ENCODE peak calls at places on chromosomes 1 and 21, in ten cellular contexts. One of them, this sample, is unnamed. For H3K27me3, the result is how much of the 10 kb centered on the place peaks cover.

GRCh38 chr1:207860531-207860930 is 50.4 kb downstream of the CD34 start:
- DNase-seq in PC-9: no peak
- DNase-seq in K562: no peak
- DNase-seq in IMR-90: no peak
- DNase-seq in neural progenitor cell: no peak
- DNase-seq in fibroblast of lung: no peak
- DNase-seq in endothelial cell of umbilical vein: no peak
- DNase-seq in HCT116: no peak
- DNase-seq in mammary epithelial cell: no peak
- DNase-seq in hepatocyte: no peak
- DNase-seq in this sample: no peak

GRCh38 chr1:206851611-206852010 is 13.8 kb upstream of the IL20 start:
- DNase-seq in PC-9: no peak
- DNase-seq in K562: no peak
- DNase-seq in IMR-90: peak
- DNase-seq in neural progenitor cell: no peak
- DNase-seq in fibroblast of lung: peak
- DNase-seq in endothelial cell of umbilical vein: no peak
- DNase-seq in HCT116: no peak
- DNase-seq in mammary epithelial cell: peak
- DNase-seq in hepatocyte: no peak
- DNase-seq in this sample: no peak

GRCh38 chr21:10616535-10616934 is 95.2 kb downstream of the TPTE start:
- DNase-seq in PC-9: no peak
- DNase-seq in K562: no peak
- DNase-seq in IMR-90: no peak
- DNase-seq in neural progenitor cell: no peak
- DNase-seq in fibroblast of lung: no peak
- DNase-seq in endothelial cell of umbilical vein: no peak
- DNase-seq in HCT116: no peak
- DNase-seq in mammary epithelial cell: no peak
- DNase-seq in hepatocyte: no peak
- DNase-seq in this sample: no peak

GRCh38 chr1:10771789-10772188 is 24.7 kb downstream of the CASZ1 start:
- DNase-seq in PC-9: no peak
- DNase-seq in K562: no peak
- DNase-seq in IMR-90: no peak
- DNase-seq in neural progenitor cell: no peak
- DNase-seq in fibroblast of lung: no peak
- DNase-seq in endothelial cell of umbilical vein: no peak
- DNase-seq in HCT116: no peak
- DNase-seq in mammary epithelial cell: no peak
- DNase-seq in hepatocyte: no peak
- DNase-seq in this sample: no peak

GRCh38 chr1:106268070-106268469 is 788.4 kb upstream of the PRMT6 start:
- DNase-seq in PC-9: no peak
- DNase-seq in K562: no peak
- DNase-seq in IMR-90: no peak
- DNase-seq in neural progenitor cell: peak
- DNase-seq in fibroblast of lung: peak
- DNase-seq in endothelial cell of umbilical vein: no peak
- DNase-seq in HCT116: no peak
- DNase-seq in mammary epithelial cell: peak
- DNase-seq in hepatocyte: peak
- DNase-seq in this sample: no peak

GRCh38 chr1:201636581-201636980 is 97.7 kb downstream of the NAV1 start:
- DNase-seq in PC-9: no peak
- DNase-seq in K562: no peak
- DNase-seq in IMR-90: peak
- DNase-seq in neural progenitor cell: no peak
- DNase-seq in fibroblast of lung: peak
- DNase-seq in endothelial cell of umbilical vein: peak
- DNase-seq in HCT116: no peak
- DNase-seq in mammary epithelial cell: no peak
- DNase-seq in hepatocyte: no peak
- DNase-seq in this sample: no peak

GRCh38 chr1:28392027-28392652 is 22.6 kb downstream of the PHACTR4 start:
- DNase-seq in PC-9: peak
- DNase-seq in K562: no peak
- DNase-seq in IMR-90: peak
- DNase-seq in neural progenitor cell: no peak
- DNase-seq in fibroblast of lung: peak
- DNase-seq in endothelial cell of umbilical vein: no peak
- DNase-seq in HCT116: no peak
- DNase-seq in mammary epithelial cell: peak
- DNase-seq in hepatocyte: peak
- DNase-seq in this sample: no peak

GRCh38 chr1:21539933-21540332 is 30.7 kb downstream of the ALPL start:
- DNase-seq in PC-9: no peak
- DNase-seq in K562: no peak
- DNase-seq in IMR-90: no peak
- DNase-seq in neural progenitor cell: peak
- DNase-seq in fibroblast of lung: peak
- DNase-seq in endothelial cell of umbilical vein: no peak
- DNase-seq in HCT116: peak
- DNase-seq in mammary epithelial cell: peak
- DNase-seq in hepatocyte: no peak
- DNase-seq in this sample: peak

GRCh38 chr1:28860332-28861073 is 48.5 kb downstream of the OPRD1 start:
- DNase-seq in PC-9: no peak
- DNase-seq in K562: no peak
- DNase-seq in IMR-90: no peak
- DNase-seq in neural progenitor cell: no peak
- DNase-seq in fibroblast of lung: peak
- DNase-seq in endothelial cell of umbilical vein: peak
- DNase-seq in HCT116: no peak
- DNase-seq in mammary epithelial cell: peak
- DNase-seq in hepatocyte: peak
- DNase-seq in this sample: no peak

GRCh38 chr1:156928043-156928602 is 7.7 kb downstream of the LRRC71 start:
- DNase-seq in PC-9: no peak
- DNase-seq in K562: no peak
- DNase-seq in IMR-90: no peak
- DNase-seq in neural progenitor cell: no peak
- DNase-seq in fibroblast of lung: no peak
- DNase-seq in endothelial cell of umbilical vein: no peak
- DNase-seq in HCT116: no peak
- DNase-seq in mammary epithelial cell: no peak
- DNase-seq in hepatocyte: no peak
- DNase-seq in this sample: no peak

GRCh38 chr1:89615676-89616598 is 17.0 kb upstream of the LRRC8C start:
- DNase-seq in PC-9: no peak
- DNase-seq in K562: no peak
- DNase-seq in IMR-90: no peak
- DNase-seq in neural progenitor cell: no peak
- DNase-seq in fibroblast of lung: no peak
- DNase-seq in endothelial cell of umbilical vein: peak
- DNase-seq in HCT116: peak
- DNase-seq in mammary epithelial cell: peak
- DNase-seq in hepatocyte: no peak
- DNase-seq in this sample: peak

GRCh38 chr1:98388431-98388830 is 273.1 kb upstream of the SNX7 start:
- DNase-seq in PC-9: no peak
- DNase-seq in K562: no peak
- DNase-seq in IMR-90: peak
- DNase-seq in neural progenitor cell: no peak
- DNase-seq in fibroblast of lung: peak
- DNase-seq in endothelial cell of umbilical vein: peak
- DNase-seq in HCT116: no peak
- DNase-seq in mammary epithelial cell: peak
- DNase-seq in hepatocyte: no peak
- DNase-seq in this sample: peak

GRCh38 chr1:31239653-31240241 is at the start of gene NKAIN1:
- DNase-seq in PC-9: no peak
- DNase-seq in K562: peak
- DNase-seq in IMR-90: peak
- DNase-seq in neural progenitor cell: peak
- DNase-seq in fibroblast of lung: peak
- DNase-seq in endothelial cell of umbilical vein: no peak
- DNase-seq in HCT116: no peak
- DNase-seq in mammary epithelial cell: peak
- DNase-seq in hepatocyte: peak
- DNase-seq in this sample: no peak

GRCh38 chr1:31238612-31238985 is 1.1 kb downstream of the NKAIN1 start:
- DNase-seq in PC-9: no peak
- DNase-seq in K562: no peak
- DNase-seq in IMR-90: no peak
- DNase-seq in neural progenitor cell: no peak
- DNase-seq in fibroblast of lung: no peak
- DNase-seq in endothelial cell of umbilical vein: no peak
- DNase-seq in HCT116: no peak
- DNase-seq in mammary epithelial cell: no peak
- DNase-seq in hepatocyte: no peak
- DNase-seq in this sample: no peak

GRCh38 chr1:31234870-31235269 is 4.8 kb downstream of the NKAIN1 start:
- DNase-seq in PC-9: no peak
- DNase-seq in K562: no peak
- DNase-seq in IMR-90: no peak
- DNase-seq in neural progenitor cell: no peak
- DNase-seq in fibroblast of lung: no peak
- DNase-seq in endothelial cell of umbilical vein: no peak
- DNase-seq in HCT116: no peak
- DNase-seq in mammary epithelial cell: no peak
- DNase-seq in hepatocyte: no peak
- DNase-seq in this sample: no peak

GRCh38 chr1:31241321-31241720 is 1.6 kb upstream of the NKAIN1 start:
- DNase-seq in PC-9: no peak
- DNase-seq in K562: no peak
- DNase-seq in IMR-90: no peak
- DNase-seq in neural progenitor cell: no peak
- DNase-seq in fibroblast of lung: no peak
- DNase-seq in endothelial cell of umbilical vein: no peak
- DNase-seq in HCT116: no peak
- DNase-seq in mammary epithelial cell: no peak
- DNase-seq in hepatocyte: no peak
- DNase-seq in this sample: no peak

DNA sequence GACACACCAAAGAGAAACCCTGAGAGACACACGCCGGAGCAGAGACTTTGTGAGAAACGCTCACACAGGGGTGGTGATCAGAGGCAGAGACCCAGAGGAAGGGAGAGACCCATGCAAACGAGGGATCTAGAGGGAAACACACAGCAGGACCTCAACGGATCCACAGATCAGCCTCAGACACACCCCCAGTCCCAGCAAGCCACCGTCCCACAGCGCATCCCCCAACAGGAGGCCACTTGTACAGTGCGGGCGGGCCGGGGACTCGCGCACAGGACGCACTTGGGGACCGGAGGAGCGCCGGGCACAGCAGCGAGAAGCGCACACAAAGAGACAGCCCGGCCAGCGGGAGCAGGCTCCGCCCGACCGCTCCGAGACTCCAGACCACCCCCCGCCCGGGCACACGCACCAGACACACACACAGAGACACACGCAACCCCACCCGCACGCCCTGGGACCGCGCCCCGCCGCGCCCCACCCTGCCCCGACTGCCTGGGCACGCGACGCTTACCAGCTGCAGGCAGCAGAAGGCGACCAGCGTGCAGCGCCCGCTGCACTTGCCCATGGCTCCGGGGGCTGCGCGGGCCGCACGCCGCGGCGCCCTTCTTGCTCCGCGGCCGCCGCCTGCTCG is 587 bp downstream of the NKAIN1 start:
- DNase-seq in PC-9: no peak
- DNase-seq in K562: no peak
- DNase-seq in IMR-90: no peak
- DNase-seq in neural progenitor cell: peak
- DNase-seq in fibroblast of lung: peak
- DNase-seq in endothelial cell of umbilical vein: peak
- DNase-seq in HCT116: no peak
- DNase-seq in mammary epithelial cell: peak
- DNase-seq in hepatocyte: peak
- DNase-seq in this sample: no peak
- H3K27me3 ChIP-seq in PC-9: under half
- H3K27me3 ChIP-seq in K562: half or more
- H3K27me3 ChIP-seq in IMR-90: half or more
- H3K27me3 ChIP-seq in neural progenitor cell: under half
- H3K27me3 ChIP-seq in fibroblast of lung: under half
- H3K27me3 ChIP-seq in endothelial cell of umbilical vein: under half
- H3K27me3 ChIP-seq in HCT116: under half
- H3K27me3 ChIP-seq in mammary epithelial cell: under half
- H3K27me3 ChIP-seq in hepatocyte: half or more
- H3K27me3 ChIP-seq in this sample: under half

GRCh38 chr1:15962176-15962575 is 13.7 kb downstream of the ZBTB17 start:
- DNase-seq in PC-9: no peak
- DNase-seq in K562: peak
- DNase-seq in IMR-90: no peak
- DNase-seq in neural progenitor cell: no peak
- DNase-seq in fibroblast of lung: no peak
- DNase-seq in endothelial cell of umbilical vein: no peak
- DNase-seq in HCT116: no peak
- DNase-seq in mammary epithelial cell: no peak
- DNase-seq in hepatocyte: no peak
- DNase-seq in this sample: no peak
- TF ChIP-seq CTCF in PC-9: no peak
- TF ChIP-seq CTCF in K562: no peak
- TF ChIP-seq CTCF in IMR-90: no peak
- TF ChIP-seq CTCF in neural progenitor cell: no peak
- TF ChIP-seq CTCF in fibroblast of lung: no peak
- TF ChIP-seq CTCF in endothelial cell of umbilical vein: no peak
- TF ChIP-seq CTCF in HCT116: no peak
- TF ChIP-seq CTCF in mammary epithelial cell: no peak
- TF ChIP-seq CTCF in hepatocyte: no peak
- TF ChIP-seq CTCF in this sample: no peak

DNA sequence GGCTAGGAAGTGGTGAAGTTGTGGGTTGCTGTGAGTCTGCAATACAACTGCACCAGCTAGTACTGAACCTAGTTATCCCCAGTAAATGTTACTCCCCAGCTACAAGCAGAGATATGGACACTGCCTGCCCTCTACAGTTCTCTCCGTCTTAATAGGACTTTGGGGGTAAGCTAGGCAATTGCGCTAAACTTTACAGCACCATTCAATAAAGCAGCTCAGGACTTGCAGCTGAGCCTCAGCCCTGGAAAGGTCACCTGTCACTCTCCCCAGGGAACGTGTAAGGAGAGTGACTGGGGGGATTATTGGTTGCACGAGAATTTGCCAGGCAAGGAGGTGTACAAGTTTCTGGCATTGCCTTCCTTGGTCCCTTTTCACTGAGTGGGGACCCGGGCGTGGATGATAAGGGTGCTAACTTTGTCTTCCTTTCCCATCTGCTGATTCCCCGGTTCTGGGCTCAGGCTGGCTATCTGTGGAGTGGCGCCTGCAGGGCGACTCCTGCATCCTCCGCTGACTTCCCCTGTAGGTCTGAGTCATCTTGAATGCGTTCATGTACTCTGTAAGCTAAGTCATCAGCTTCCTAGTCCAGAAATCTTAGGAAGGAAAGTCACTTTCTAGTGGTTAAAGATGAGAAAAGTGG is 71.2 kb upstream of the CNTN2 start:
- DNase-seq in PC-9: no peak
- DNase-seq in K562: peak
- DNase-seq in IMR-90: peak
- DNase-seq in neural progenitor cell: no peak
- DNase-seq in fibroblast of lung: peak
- DNase-seq in endothelial cell of umbilical vein: peak
- DNase-seq in HCT116: no peak
- DNase-seq in mammary epithelial cell: peak
- DNase-seq in hepatocyte: peak
- DNase-seq in this sample: no peak
- H3K4me2 ChIP-seq in PC-9: no peak
- H3K4me2 ChIP-seq in K562: peak
- H3K4me2 ChIP-seq in IMR-90: no peak
- H3K4me2 ChIP-seq in neural progenitor cell: no peak
- H3K4me2 ChIP-seq in fibroblast of lung: no peak
- H3K4me2 ChIP-seq in endothelial cell of umbilical vein: no peak
- H3K4me2 ChIP-seq in HCT116: peak
- H3K4me2 ChIP-seq in mammary epithelial cell: no peak
- H3K4me2 ChIP-seq in hepatocyte: no peak
- H3K4me2 ChIP-seq in this sample: no peak

GRCh38 chr1:60390593-60391282 is 317.2 kb upstream of the C1orf87 start:
- DNase-seq in PC-9: no peak
- DNase-seq in K562: no peak
- DNase-seq in IMR-90: no peak
- DNase-seq in neural progenitor cell: no peak
- DNase-seq in fibroblast of lung: no peak
- DNase-seq in endothelial cell of umbilical vein: no peak
- DNase-seq in HCT116: no peak
- DNase-seq in mammary epithelial cell: no peak
- DNase-seq in hepatocyte: no peak
- DNase-seq in this sample: no peak
- H3K27me3 ChIP-seq in PC-9: under half
- H3K27me3 ChIP-seq in K562: under half
- H3K27me3 ChIP-seq in IMR-90: under half
- H3K27me3 ChIP-seq in neural progenitor cell: under half
- H3K27me3 ChIP-seq in fibroblast of lung: under half
- H3K27me3 ChIP-seq in endothelial cell of umbilical vein: under half
- H3K27me3 ChIP-seq in HCT116: under half
- H3K27me3 ChIP-seq in mammary epithelial cell: under half
- H3K27me3 ChIP-seq in hepatocyte: under half
- H3K27me3 ChIP-seq in this sample: under half

This sample was measured in DND-41.